ENCODE peak calls at places on chromosomes 16 and 17, in eight cellular contexts. T, G, J, Z, E, Y, Q and U are unnamed samples.

GRCh38 chr17:63153488-63153887 is 187.5 kb downstream of the TANC2 start:
- DNase-seq in T (no peak), G (no peak), J (no peak), Z (no peak), E (no peak), Y (no peak), Q (no peak), U (no peak)

GRCh38 chr17:38724337-38724988 is 5.7 kb upstream of the CISD3 start:
- DNase-seq in T (no peak), G (no peak), J (peak), Z (peak), E (no peak), Y (no peak), Q (no peak), U (no peak)

GRCh38 chr16:799111-799947 is 1.2 kb downstream of the GNG13 start:
- DNase-seq in T (no peak), G (no peak), J (no peak), Z (no peak), E (no peak), Y (no peak), Q (peak), U (no peak)

GRCh38 chr17:41777579-41778188 is 8.8 kb downstream of the JUP start:
- DNase-seq in T (no peak), G (no peak), J (no peak), Z (peak), E (peak), Y (peak), Q (no peak), U (no peak)

GRCh38 chr16:23952128-23953041 is 116.6 kb downstream of the PRKCB start:
- DNase-seq in T (no peak), G (peak), J (no peak), Z (peak), E (no peak), Y (no peak), Q (no peak), U (peak)

GRCh38 chr17:73325527-73325842 is 13.7 kb upstream of the CDC42EP4 start:
- DNase-seq in T (no peak), G (no peak), J (no peak), Z (no peak), E (peak), Y (no peak), Q (no peak), U (no peak)

GRCh38 chr16:3998793-3999478 is 117.3 kb downstream of the ADCY9 start:
- DNase-seq in T (no peak), G (no peak), J (no peak), Z (no peak), E (no peak), Y (no peak), Q (no peak), U (no peak)

GRCh38 chr17:37131064-37131463 is 182.3 kb downstream of the AATF start:
- DNase-seq in T (no peak), G (no peak), J (no peak), Z (no peak), E (no peak), Y (no peak), Q (no peak), U (no peak)

GRCh38 chr17:18187816-18188761 is 4.5 kb downstream of the ALKBH5 start:
- DNase-seq in T (no peak), G (no peak), J (peak), Z (no peak), E (no peak), Y (no peak), Q (no peak), U (no peak)

GRCh38 chr17:81635973-81636504 is 873 bp downstream of the NPLOC4 start:
- DNase-seq in T (no peak), G (no peak), J (no peak), Z (no peak), E (peak), Y (no peak), Q (no peak), U (no peak)

GRCh38 chr17:67212716-67213417 is 32.1 kb downstream of the HELZ start:
- DNase-seq in T (no peak), G (no peak), J (no peak), Z (no peak), E (no peak), Y (peak), Q (no peak), U (no peak)

GRCh38 chr17:65750678-65751077 is 189.2 kb upstream of the AXIN2 start:
- DNase-seq in T (no peak), G (peak), J (peak), Z (peak), E (peak), Y (peak), Q (no peak), U (peak)

GRCh38 chr17:67601897-67602296 is 115.8 kb upstream of the NOL11 start:
- DNase-seq in T (no peak), G (no peak), J (no peak), Z (no peak), E (no peak), Y (no peak), Q (no peak), U (no peak)

GRCh38 chr17:46979023-46979870 is at the start of gene RPRML:
- DNase-seq in T (peak), G (peak), J (peak), Z (peak), E (no peak), Y (no peak), Q (no peak), U (no peak)

GRCh38 chr17:67718325-67718941 is 697 bp downstream of the NOL11 start:
- DNase-seq in T (no peak), G (no peak), J (peak), Z (peak), E (peak), Y (no peak), Q (peak), U (no peak)

GRCh38 chr17:14903810-14904209 is 361.3 kb downstream of the PMP22 start:
- DNase-seq in T (no peak), G (no peak), J (no peak), Z (no peak), E (no peak), Y (no peak), Q (no peak), U (no peak)

GRCh38 chr16:88763502-88764053 is 21.4 kb downstream of the PIEZO1 start:
- DNase-seq in T (no peak), G (no peak), J (no peak), Z (no peak), E (no peak), Y (no peak), Q (no peak), U (no peak)

GRCh38 chr17:32870027-32870670 is 6.8 kb downstream of the MYO1D start:
- DNase-seq in T (no peak), G (no peak), J (no peak), Z (no peak), E (peak), Y (no peak), Q (no peak), U (no peak)

GRCh38 chr16:89410794-89411309 is 79.5 kb downstream of the ANKRD11 start:
- DNase-seq in T (no peak), G (peak), J (peak), Z (peak), E (peak), Y (peak), Q (no peak), U (no peak)

GRCh38 chr16:3158498-3159314 is 23.9 kb downstream of the ZNF213 start:
- DNase-seq in T (peak), G (peak), J (peak), Z (peak), E (no peak), Y (no peak), Q (peak), U (peak)

GRCh38 chr16:16938009-16938408 is 532.8 kb downstream of the XYLT1 start:
- DNase-seq in T (no peak), G (no peak), J (no peak), Z (no peak), E (no peak), Y (no peak), Q (no peak), U (no peak)

GRCh38 chr16:62036101-62036806 is at the start of gene CDH8:
- DNase-seq in T (no peak), G (no peak), J (no peak), Z (no peak), E (no peak), Y (no peak), Q (no peak), U (no peak)

GRCh38 chr17:16911141-16911937 is 60.6 kb downstream of the TNFRSF13B start:
- DNase-seq in T (no peak), G (peak), J (no peak), Z (no peak), E (no peak), Y (no peak), Q (peak), U (no peak)

GRCh38 chr17:72416054-72416691 is 295.4 kb downstream of the SOX9 start:
- DNase-seq in T (no peak), G (no peak), J (peak), Z (no peak), E (no peak), Y (no peak), Q (no peak), U (no peak)

GRCh38 chr16:19555938-19556778 is 655 bp downstream of the VPS35L start:
- DNase-seq in T (peak), G (peak), J (peak), Z (peak), E (peak), Y (no peak), Q (peak), U (peak)

GRCh38 chr17:69367298-69367697 is 40.4 kb upstream of the ABCA5 start:
- DNase-seq in T (no peak), G (no peak), J (no peak), Z (no peak), E (no peak), Y (no peak), Q (no peak), U (no peak)

GRCh38 chr16:14576532-14576931 is 53.5 kb downstream of the PARN start:
- DNase-seq in T (no peak), G (no peak), J (no peak), Z (no peak), E (no peak), Y (no peak), Q (no peak), U (no peak)

GRCh38 chr17:59641799-59642484 is 22.2 kb downstream of the CLTC start:
- DNase-seq in T (peak), G (no peak), J (no peak), Z (no peak), E (no peak), Y (no peak), Q (peak), U (no peak)

GRCh38 chr16:88807626-88808453 is 3.9 kb downstream of the APRT start:
- DNase-seq in T (no peak), G (no peak), J (no peak), Z (no peak), E (no peak), Y (no peak), Q (peak), U (no peak)

GRCh38 chr17:38341035-38341721 is 2.6 kb downstream of the GPR179 start:
- DNase-seq in T (no peak), G (no peak), J (peak), Z (peak), E (no peak), Y (no peak), Q (no peak), U (no peak)

GRCh38 chr16:10218490-10219206 is 36.4 kb upstream of the GRIN2A start:
- DNase-seq in T (no peak), G (no peak), J (no peak), Z (no peak), E (no peak), Y (no peak), Q (no peak), U (no peak)

GRCh38 chr16:17590711-17591654 is 120.2 kb upstream of the XYLT1 start:
- DNase-seq in T (no peak), G (peak), J (no peak), Z (no peak), E (peak), Y (no peak), Q (no peak), U (no peak)

GRCh38 chr17:20091161-20092029 is 82.2 kb downstream of the SPECC1 start:
- DNase-seq in T (no peak), G (no peak), J (no peak), Z (no peak), E (peak), Y (no peak), Q (no peak), U (no peak)